ENCODE peak calls at places on chromosomes 16 and 17, in nine cellular contexts. D is lung, K is HTR-8/SVneo, U is mucosa of gallbladder, S is cerebellum, P is NCI-H1436, J is SJCRH30, T is NCI-H2081, Z is HEK293T. Y is an unnamed sample.

GRCh38 chr16:58116529-58116928 is 12.7 kb downstream of the CFAP20 start:
- DNase-seq in K (no peak), P (no peak), S (no peak), T (no peak), U (no peak), D (no peak), Z (no peak), J (no peak), Y (no peak)

GRCh38 chr17:17606416-17607000 is 15.0 kb upstream of the PEMT start:
- DNase-seq in S (no peak), J (no peak), T (no peak), D (no peak), K (no peak), P (no peak), Z (no peak), U (no peak), Y (no peak)

GRCh38 chr16:51907680-51908079 is 639.3 kb downstream of the TOX3 start:
- DNase-seq in J (no peak), Z (no peak), U (no peak), T (no peak), D (no peak), K (no peak), P (no peak), S (no peak), Y (no peak)

GRCh38 chr16:57906385-57907316 is 64.3 kb downstream of the CNGB1 start:
- DNase-seq in S (no peak), T (no peak), P (no peak), D (no peak), Z (no peak), U (no peak), K (no peak), J (no peak), Y (no peak)

GRCh38 chr17:66906321-66907278 is 57.9 kb upstream of the CACNG4 start:
- DNase-seq in T (peak; percentile 90), U (peak; percentile 85), J (peak; percentile 84), K (peak; percentile 81), P (peak; percentile 91), S (peak; percentile 40), Z (peak; percentile 83), D (peak; percentile 84), Y (peak; percentile 20)

GRCh38 chr17:4519361-4519788 is 20.7 kb downstream of the SPNS2 start:
- DNase-seq in K (no peak), Z (no peak), U (peak; percentile 71), S (no peak), P (no peak), D (peak; percentile 70), T (no peak), J (no peak), Y (no peak)

GRCh38 chr16:3857189-3858013 is 23.1 kb downstream of the CREBBP start:
- DNase-seq in S (no peak), J (no peak), Z (no peak), K (no peak), D (peak; percentile 67), P (no peak), U (no peak), T (no peak), Y (no peak)

GRCh38 chr17:34235389-34236028 is 19.6 kb upstream of the CCL2 start:
- DNase-seq in Z (no peak), S (no peak), D (no peak), P (no peak), K (no peak), J (peak; percentile 19), T (no peak), U (peak; percentile 51), Y (no peak)

GRCh38 chr17:50719924-50720805 is 762 bp downstream of the LUC7L3 start:
- DNase-seq in S (no peak), D (no peak), K (no peak), P (no peak), Z (no peak), J (no peak), U (no peak), T (no peak), Y (no peak)

GRCh38 chr17:2102931-2103398 is 48.1 kb downstream of the HIC1 start:
- DNase-seq in P (no peak), K (no peak), T (no peak), D (no peak), S (peak; percentile 50), Z (no peak), J (no peak), U (no peak), Y (no peak)

GRCh38 chr17:3740611-3741073 is 16.9 kb downstream of the HASPIN start:
- DNase-seq in T (no peak), U (no peak), S (no peak), K (no peak), J (no peak), Z (no peak), D (no peak), P (no peak), Y (no peak)

GRCh38 chr17:14616508-14616907 is 315.6 kb downstream of the HS3ST3B1 start:
- DNase-seq in J (no peak), U (no peak), T (no peak), Z (no peak), K (peak; percentile 25), S (no peak), D (no peak), P (no peak), Y (no peak)

GRCh38 chr17:50059759-50060273 is 3.9 kb downstream of the ITGA3 start:
- DNase-seq in K (no peak), T (no peak), Z (no peak), D (no peak), S (no peak), J (peak; percentile 25), P (no peak), U (no peak), Y (no peak)

GRCh38 chr17:42282478-42283080 is 5.7 kb upstream of the STAT5A start:
- DNase-seq in Z (no peak), J (no peak), P (no peak), D (no peak), U (no peak), S (no peak), K (no peak), T (no peak), Y (no peak)

GRCh38 chr17:72117748-72118587 is 2.9 kb upstream of the SOX9 start:
- DNase-seq in S (no peak), D (no peak), T (no peak), Z (no peak), U (no peak), J (no peak), K (no peak), P (no peak), Y (no peak)

GRCh38 chr16:24645739-24646645 is 83.5 kb upstream of the TNRC6A start:
- DNase-seq in D (peak; percentile 30), J (peak; percentile 56), Z (no peak), T (no peak), K (peak; percentile 86), P (no peak), S (no peak), U (peak; percentile 42), Y (no peak)

GRCh38 chr17:10807704-10808128 is 3.8 kb upstream of the TMEM238L start:
- DNase-seq in S (no peak), D (no peak), J (no peak), K (no peak), Z (no peak), U (no peak), P (no peak), T (no peak), Y (no peak)

GRCh38 chr16:70306880-70307279 is 7.9 kb downstream of the DDX19B start:
- DNase-seq in Z (no peak), J (no peak), T (no peak), P (no peak), U (no peak), K (no peak), S (no peak), D (no peak), Y (no peak)

GRCh38 chr16:66250686-66251405 is 115.6 kb upstream of the CDH5 start:
- DNase-seq in D (peak; percentile 61), P (no peak), Z (no peak), J (peak; percentile 92), K (no peak), U (peak; percentile 58), S (peak; percentile 10), T (no peak), Y (no peak)

GRCh38 chr16:79390481-79391051 is 210.0 kb downstream of the MAF start:
- DNase-seq in T (no peak), D (no peak), Z (no peak), U (no peak), P (no peak), K (no peak), J (no peak), S (peak; percentile 18), Y (no peak)

GRCh38 chr16:7597677-7598076 is 265.0 kb downstream of the RBFOX1 start:
- DNase-seq in Z (no peak), K (no peak), T (no peak), S (no peak), P (no peak), D (no peak), U (no peak), J (no peak), Y (no peak)

GRCh38 chr17:40813804-40814203 is 8.6 kb downstream of the KRT10 start:
- DNase-seq in S (no peak), P (no peak), Z (no peak), T (no peak), K (no peak), U (no peak), D (no peak), J (no peak), Y (no peak)